ENCODE peak calls at places on chromosomes 13 and 19, in eight cellular contexts. S is substantia nigra; R is neural progenitor cell; V is heart right ventricle; N is thyroid gland; O is naive thymus-derived CD4-positive, alpha-beta T cell; F is astrocyte; M is heart left ventricle. W is an unnamed sample.

GRCh38 chr13:45119469-45119989 is 781 bp upstream of the GTF2F2 start:
- DNase-seq in S (no peak), R (peak), V (peak), N (no peak), O (peak), F (peak), M (no peak), W (peak)

GRCh38 chr19:30105316-30105715 is 163.3 kb downstream of the URI1 start:
- DNase-seq in S (no peak), R (no peak), V (no peak), N (no peak), O (no peak), F (no peak), M (peak), W (no peak)

GRCh38 chr13:110173247-110173818 is 133.6 kb downstream of the COL4A1 start:
- DNase-seq in S (no peak), R (no peak), V (no peak), N (no peak), O (no peak), F (no peak), M (no peak), W (no peak)

GRCh38 chr19:38483016-38483630 is 49.6 kb downstream of the RYR1 start:
- DNase-seq in S (no peak), R (no peak), V (no peak), N (no peak), O (no peak), F (no peak), M (no peak), W (no peak)

GRCh38 chr13:65932587-65933239 is 1297.4 kb downstream of the PCDH9 start:
- DNase-seq in S (no peak), R (no peak), V (no peak), N (no peak), O (no peak), F (no peak), M (no peak), W (no peak)

GRCh38 chr19:34366670-34367423 is 1.9 kb downstream of the GPI start:
- DNase-seq in S (no peak), R (no peak), V (no peak), N (no peak), O (no peak), F (peak), M (no peak), W (peak)

GRCh38 chr19:29093553-29093908 is 119.4 kb downstream of the UQCRFS1 start:
- DNase-seq in S (no peak), R (no peak), V (no peak), N (no peak), O (no peak), F (no peak), M (no peak), W (no peak)

GRCh38 chr13:24008679-24009078 is 111.4 kb upstream of the C1QTNF9B start:
- DNase-seq in S (no peak), R (no peak), V (no peak), N (no peak), O (no peak), F (peak), M (no peak), W (no peak)

GRCh38 chr13:50417597-50417996 is 402.4 kb downstream of the KCNRG start:
- DNase-seq in S (no peak), R (no peak), V (no peak), N (no peak), O (no peak), F (no peak), M (no peak), W (no peak)

GRCh38 chr13:82597737-82598136 is 1284.5 kb downstream of the SLITRK1 start:
- DNase-seq in S (no peak), R (peak), V (no peak), N (no peak), O (no peak), F (no peak), M (no peak), W (no peak)

GRCh38 chr19:32231020-32231419 is 114.4 kb upstream of the ZNF507 start:
- DNase-seq in S (no peak), R (no peak), V (no peak), N (no peak), O (no peak), F (no peak), M (no peak), W (no peak)

DNA sequence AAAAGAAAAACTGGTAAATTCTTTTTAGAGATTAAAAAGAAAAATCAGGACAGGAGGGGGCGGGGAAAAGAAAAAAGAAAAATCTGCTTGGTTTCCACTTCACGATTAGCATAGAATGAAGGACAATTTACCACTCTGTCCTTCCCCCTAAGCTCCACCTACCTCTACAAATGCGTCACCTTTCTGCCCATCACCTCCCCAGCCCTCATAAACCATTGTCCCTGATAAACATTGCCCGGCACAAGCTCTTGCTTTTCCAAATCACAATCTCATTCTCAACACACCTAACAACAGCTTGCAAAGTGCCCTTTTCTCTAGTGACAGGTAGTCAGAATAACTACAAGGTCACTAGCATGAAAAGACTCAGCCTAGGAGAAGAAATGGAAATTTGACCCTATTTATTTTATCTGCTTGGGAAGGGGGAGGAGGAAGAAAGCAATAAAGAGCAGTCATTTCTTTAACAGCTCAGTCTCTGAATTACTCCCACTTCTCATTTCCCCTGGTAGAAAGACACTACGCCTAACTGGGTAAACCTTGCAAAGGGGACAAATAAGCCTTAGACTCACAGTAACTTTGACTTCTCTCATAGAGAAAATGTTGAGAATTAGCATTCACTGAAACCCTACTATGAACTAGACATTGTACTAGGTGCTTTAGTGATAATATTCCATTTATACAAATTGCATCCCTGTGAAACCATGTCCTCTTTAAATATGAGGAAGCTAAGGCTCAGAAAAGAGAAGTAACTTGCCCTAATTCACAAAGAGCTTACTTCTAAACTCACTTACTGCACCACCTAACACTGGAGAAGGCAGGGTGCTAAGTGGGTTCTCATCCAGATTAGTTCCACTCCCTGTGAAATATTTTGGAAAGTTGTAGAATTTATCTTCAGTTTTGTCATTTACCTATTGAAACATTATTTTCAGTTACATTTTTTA is 116.3 kb upstream of the FNDC3A start:
- DNase-seq in S (no peak), R (no peak), V (no peak), N (no peak), O (no peak), F (no peak), M (no peak), W (no peak)
- H3K27ac ChIP-seq in S (no peak), R (no peak), V (no peak), N (no peak), O (no peak), F (no peak), M (no peak), W (no peak)

GRCh38 chr19:10720607-10721125 is 2.8 kb downstream of the DNM2 start:
- DNase-seq in S (no peak), R (no peak), V (no peak), N (no peak), O (no peak), F (no peak), M (no peak), W (no peak)

GRCh38 chr19:10717356-10718204 is at the start of gene DNM2:
- DNase-seq in S (peak), R (peak), V (peak), N (peak), O (peak), F (peak), M (peak), W (peak)

GRCh38 chr19:10718205-10719196 is 622 bp downstream of the DNM2 start:
- DNase-seq in S (peak), R (peak), V (no peak), N (peak), O (no peak), F (peak), M (peak), W (peak)

GRCh38 chr19:10717054-10717355 is 874 bp upstream of the DNM2 start:
- DNase-seq in S (no peak), R (no peak), V (no peak), N (no peak), O (no peak), F (no peak), M (no peak), W (no peak)

GRCh38 chr19:10719466-10719961 is 1.6 kb downstream of the DNM2 start:
- DNase-seq in S (no peak), R (no peak), V (no peak), N (no peak), O (no peak), F (no peak), M (no peak), W (peak)
- H3K27ac ChIP-seq in S (peak), R (no peak), V (peak), N (no peak), O (peak), F (no peak), M (peak), W (peak)

GRCh38 chr19:53160350-53160749 is 1.5 kb upstream of the ZNF347 start:
- DNase-seq in S (no peak), R (no peak), V (no peak), N (no peak), O (no peak), F (no peak), M (no peak), W (no peak)

GRCh38 chr19:53156888-53157287 is 2.0 kb downstream of the ZNF347 start:
- DNase-seq in S (no peak), R (no peak), V (peak), N (no peak), O (no peak), F (no peak), M (no peak), W (no peak)

GRCh38 chr19:53161123-53161522 is 2.3 kb upstream of the ZNF347 start:
- DNase-seq in S (no peak), R (no peak), V (no peak), N (no peak), O (no peak), F (no peak), M (no peak), W (no peak)

GRCh38 chr19:53158119-53158656 is 665 bp downstream of the ZNF347 start:
- DNase-seq in S (peak), R (peak), V (peak), N (peak), O (peak), F (peak), M (peak), W (peak)

DNA sequence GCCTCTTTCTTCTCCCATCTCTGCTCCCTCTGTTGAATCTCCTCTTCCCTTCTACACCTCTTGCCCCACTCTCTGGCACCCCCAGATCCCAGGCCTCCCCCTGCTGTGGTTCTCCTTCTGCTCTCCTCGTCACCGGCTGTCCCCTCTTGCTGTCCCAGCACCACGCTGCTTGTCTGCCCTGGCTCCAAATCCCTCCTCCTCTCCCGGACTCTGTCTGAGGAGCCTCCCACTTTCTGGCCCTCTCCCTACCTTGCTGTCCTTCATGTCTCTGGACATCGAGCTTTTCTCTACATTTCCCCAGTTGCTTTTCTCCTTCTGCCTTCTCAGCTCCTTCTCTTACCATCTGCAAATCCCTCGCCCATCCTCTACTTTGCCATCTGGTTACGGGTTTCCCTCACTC is 1.3 kb downstream of the ZNF347 start:
- DNase-seq in S (peak), R (peak), V (peak), N (peak), O (no peak), F (peak), M (no peak), W (peak)
- H3K27ac ChIP-seq in S (peak), R (no peak), V (peak), N (peak), O (peak), F (no peak), M (peak), W (no peak)

GRCh38 chr13:30429235-30429634 is 6.9 kb downstream of the UBE2L5 start:
- DNase-seq in S (no peak), R (no peak), V (no peak), N (no peak), O (no peak), F (no peak), M (no peak), W (no peak)
- H3K27ac ChIP-seq in S (no peak), R (no peak), V (no peak), N (no peak), O (no peak), F (no peak), M (no peak), W (no peak)

W was measured in testis.